ENCODE peak calls at places on chromosome 9, in eight cellular contexts. One of them, this sample, is unnamed.
A peak's percentile ranks its signal among the peaks of the same experiment; 100 is the strongest.

GRCh38 chr9:77651203-77651602 is 3.1 kb upstream of the GNA14 start:
- DNase-seq in heart right ventricle: no peak
- DNase-seq in tibial nerve: no peak
- DNase-seq in fibroblast of the aortic adventitia: no peak
- DNase-seq in left lung: no peak
- DNase-seq in upper lobe of right lung: no peak
- DNase-seq in epithelial cell of esophagus: no peak
- DNase-seq in heart left ventricle: no peak
- DNase-seq in this sample: no peak

GRCh38 chr9:21252727-21253547 is 13.1 kb upstream of the IFNA14 start:
- DNase-seq in heart right ventricle: no peak
- DNase-seq in tibial nerve: no peak
- DNase-seq in fibroblast of the aortic adventitia: peak; percentile 31
- DNase-seq in left lung: peak; percentile 47
- DNase-seq in upper lobe of right lung: peak; percentile 38
- DNase-seq in epithelial cell of esophagus: peak; percentile 45
- DNase-seq in heart left ventricle: peak; percentile 58
- DNase-seq in this sample: peak; percentile 40

GRCh38 chr9:116697341-116697740 is 10.2 kb downstream of the TRIM32 start:
- DNase-seq in heart right ventricle: no peak
- DNase-seq in tibial nerve: no peak
- DNase-seq in fibroblast of the aortic adventitia: peak; percentile 17
- DNase-seq in left lung: no peak
- DNase-seq in upper lobe of right lung: no peak
- DNase-seq in epithelial cell of esophagus: peak; percentile 46
- DNase-seq in heart left ventricle: no peak
- DNase-seq in this sample: no peak

GRCh38 chr9:74463825-74464224 is 33.3 kb upstream of the RORB start:
- DNase-seq in heart right ventricle: no peak
- DNase-seq in tibial nerve: no peak
- DNase-seq in fibroblast of the aortic adventitia: no peak
- DNase-seq in left lung: no peak
- DNase-seq in upper lobe of right lung: no peak
- DNase-seq in epithelial cell of esophagus: no peak
- DNase-seq in heart left ventricle: no peak
- DNase-seq in this sample: no peak

GRCh38 chr9:110197330-110198187 is 10.4 kb downstream of the C9orf152 start:
- DNase-seq in heart right ventricle: no peak
- DNase-seq in tibial nerve: no peak
- DNase-seq in fibroblast of the aortic adventitia: no peak
- DNase-seq in left lung: no peak
- DNase-seq in upper lobe of right lung: no peak
- DNase-seq in epithelial cell of esophagus: no peak
- DNase-seq in heart left ventricle: no peak
- DNase-seq in this sample: no peak

GRCh38 chr9:16883586-16883985 is 13.1 kb upstream of the BNC2 start:
- DNase-seq in heart right ventricle: no peak
- DNase-seq in tibial nerve: no peak
- DNase-seq in fibroblast of the aortic adventitia: no peak
- DNase-seq in left lung: no peak
- DNase-seq in upper lobe of right lung: no peak
- DNase-seq in epithelial cell of esophagus: no peak
- DNase-seq in heart left ventricle: no peak
- DNase-seq in this sample: no peak

GRCh38 chr9:135007601-135008000 is 79.9 kb upstream of the OLFM1 start:
- DNase-seq in heart right ventricle: no peak
- DNase-seq in tibial nerve: no peak
- DNase-seq in fibroblast of the aortic adventitia: no peak
- DNase-seq in left lung: no peak
- DNase-seq in upper lobe of right lung: peak; percentile 53
- DNase-seq in epithelial cell of esophagus: no peak
- DNase-seq in heart left ventricle: no peak
- DNase-seq in this sample: no peak

GRCh38 chr9:130304141-130304540 is 38.6 kb downstream of the HMCN2 start:
- DNase-seq in heart right ventricle: no peak
- DNase-seq in tibial nerve: no peak
- DNase-seq in fibroblast of the aortic adventitia: no peak
- DNase-seq in left lung: no peak
- DNase-seq in upper lobe of right lung: no peak
- DNase-seq in epithelial cell of esophagus: no peak
- DNase-seq in heart left ventricle: no peak
- DNase-seq in this sample: no peak

GRCh38 chr9:93028448-93029006 is 30.0 kb upstream of the SUSD3 start:
- DNase-seq in heart right ventricle: no peak
- DNase-seq in tibial nerve: no peak
- DNase-seq in fibroblast of the aortic adventitia: no peak
- DNase-seq in left lung: no peak
- DNase-seq in upper lobe of right lung: no peak
- DNase-seq in epithelial cell of esophagus: no peak
- DNase-seq in heart left ventricle: no peak
- DNase-seq in this sample: peak; percentile 82

GRCh38 chr9:109640232-109641078 is 139.5 kb upstream of the PALM2AKAP2 start:
- DNase-seq in heart right ventricle: peak; percentile 61
- DNase-seq in tibial nerve: no peak
- DNase-seq in fibroblast of the aortic adventitia: peak; percentile 6
- DNase-seq in left lung: peak; percentile 54
- DNase-seq in upper lobe of right lung: peak; percentile 68
- DNase-seq in epithelial cell of esophagus: peak; percentile 58
- DNase-seq in heart left ventricle: peak; percentile 78
- DNase-seq in this sample: peak; percentile 4

GRCh38 chr9:36149197-36149596 is 12.7 kb downstream of the GLIPR2 start:
- DNase-seq in heart right ventricle: no peak
- DNase-seq in tibial nerve: no peak
- DNase-seq in fibroblast of the aortic adventitia: peak; percentile 82
- DNase-seq in left lung: no peak
- DNase-seq in upper lobe of right lung: no peak
- DNase-seq in epithelial cell of esophagus: peak; percentile 17
- DNase-seq in heart left ventricle: no peak
- DNase-seq in this sample: no peak

GRCh38 chr9:76571288-76572204 is 112.6 kb downstream of the GCNT1 start:
- DNase-seq in heart right ventricle: peak; percentile 36
- DNase-seq in tibial nerve: no peak
- DNase-seq in fibroblast of the aortic adventitia: peak; percentile 53
- DNase-seq in left lung: no peak
- DNase-seq in upper lobe of right lung: peak; percentile 67
- DNase-seq in epithelial cell of esophagus: peak; percentile 15
- DNase-seq in heart left ventricle: peak; percentile 56
- DNase-seq in this sample: peak; percentile 66
- H3K4me3 ChIP-seq in heart right ventricle: peak overlapping the region; percentile 62
- H3K4me3 ChIP-seq in tibial nerve: peak overlapping the region; percentile 43
- H3K4me3 ChIP-seq in fibroblast of the aortic adventitia: peak overlapping the region; percentile 11
- H3K4me3 ChIP-seq in left lung: peak overlapping the region; percentile 40
- H3K4me3 ChIP-seq in upper lobe of right lung: peak overlapping the region; percentile 50
- H3K4me3 ChIP-seq in epithelial cell of esophagus: peak overlapping the region; percentile 40
- H3K4me3 ChIP-seq in heart left ventricle: peak overlapping the region; percentile 54
- H3K4me3 ChIP-seq in this sample: peak overlapping the region; percentile 49

DNA sequence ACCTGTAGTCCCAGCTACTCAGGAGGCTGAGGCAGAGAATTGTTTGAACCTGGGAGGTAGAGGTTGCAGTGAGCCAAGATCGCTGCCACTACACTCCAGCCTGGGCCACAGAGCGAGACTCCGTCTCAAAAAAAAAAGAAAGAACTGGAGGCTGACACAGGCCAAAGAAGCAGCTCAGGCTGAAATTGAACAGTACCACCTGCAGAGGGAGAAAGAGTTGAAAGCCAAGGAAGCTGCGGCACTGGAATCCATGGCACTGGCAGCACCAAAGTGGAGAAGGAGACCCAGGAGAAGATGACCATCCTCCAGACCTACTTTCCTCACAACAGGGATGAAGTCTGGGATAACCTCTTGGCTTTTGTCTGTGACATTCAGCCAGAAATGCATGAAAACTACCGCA is 11.3 kb upstream of the TMEM141 start:
- DNase-seq in heart right ventricle: no peak
- DNase-seq in tibial nerve: no peak
- DNase-seq in fibroblast of the aortic adventitia: no peak
- DNase-seq in left lung: no peak
- DNase-seq in upper lobe of right lung: no peak
- DNase-seq in epithelial cell of esophagus: no peak
- DNase-seq in heart left ventricle: no peak
- DNase-seq in this sample: no peak
- TF ChIP-seq CTCF in heart right ventricle: no peak
- TF ChIP-seq CTCF in tibial nerve: no peak
- TF ChIP-seq CTCF in fibroblast of the aortic adventitia: no peak
- TF ChIP-seq CTCF in left lung: no peak
- TF ChIP-seq CTCF in upper lobe of right lung: no peak
- TF ChIP-seq CTCF in epithelial cell of esophagus: peak; percentile 36
- TF ChIP-seq CTCF in heart left ventricle: no peak
- TF ChIP-seq CTCF in this sample: no peak

GRCh38 chr9:125141751-125142150 is 1.6 kb downstream of the SCAI start:
- DNase-seq in heart right ventricle: no peak
- DNase-seq in tibial nerve: no peak
- DNase-seq in fibroblast of the aortic adventitia: no peak
- DNase-seq in left lung: no peak
- DNase-seq in upper lobe of right lung: no peak
- DNase-seq in epithelial cell of esophagus: no peak
- DNase-seq in heart left ventricle: no peak
- DNase-seq in this sample: no peak

GRCh38 chr9:125140576-125140975 is 2.8 kb downstream of the SCAI start:
- DNase-seq in heart right ventricle: no peak
- DNase-seq in tibial nerve: no peak
- DNase-seq in fibroblast of the aortic adventitia: no peak
- DNase-seq in left lung: no peak
- DNase-seq in upper lobe of right lung: no peak
- DNase-seq in epithelial cell of esophagus: no peak
- DNase-seq in heart left ventricle: no peak
- DNase-seq in this sample: no peak

GRCh38 chr9:125141251-125141650 is 2.1 kb downstream of the SCAI start:
- DNase-seq in heart right ventricle: no peak
- DNase-seq in tibial nerve: no peak
- DNase-seq in fibroblast of the aortic adventitia: peak; percentile 33
- DNase-seq in left lung: no peak
- DNase-seq in upper lobe of right lung: no peak
- DNase-seq in epithelial cell of esophagus: peak; percentile 10
- DNase-seq in heart left ventricle: no peak
- DNase-seq in this sample: no peak

GRCh38 chr9:125143377-125144090 is at the start of gene SCAI:
- DNase-seq in heart right ventricle: peak; percentile 99
- DNase-seq in tibial nerve: peak; percentile 98
- DNase-seq in fibroblast of the aortic adventitia: peak; percentile 99
- DNase-seq in left lung: peak; percentile 99
- DNase-seq in upper lobe of right lung: peak; percentile 99
- DNase-seq in epithelial cell of esophagus: peak; percentile 100
- DNase-seq in heart left ventricle: peak; percentile 99
- DNase-seq in this sample: peak; percentile 100

DNA sequence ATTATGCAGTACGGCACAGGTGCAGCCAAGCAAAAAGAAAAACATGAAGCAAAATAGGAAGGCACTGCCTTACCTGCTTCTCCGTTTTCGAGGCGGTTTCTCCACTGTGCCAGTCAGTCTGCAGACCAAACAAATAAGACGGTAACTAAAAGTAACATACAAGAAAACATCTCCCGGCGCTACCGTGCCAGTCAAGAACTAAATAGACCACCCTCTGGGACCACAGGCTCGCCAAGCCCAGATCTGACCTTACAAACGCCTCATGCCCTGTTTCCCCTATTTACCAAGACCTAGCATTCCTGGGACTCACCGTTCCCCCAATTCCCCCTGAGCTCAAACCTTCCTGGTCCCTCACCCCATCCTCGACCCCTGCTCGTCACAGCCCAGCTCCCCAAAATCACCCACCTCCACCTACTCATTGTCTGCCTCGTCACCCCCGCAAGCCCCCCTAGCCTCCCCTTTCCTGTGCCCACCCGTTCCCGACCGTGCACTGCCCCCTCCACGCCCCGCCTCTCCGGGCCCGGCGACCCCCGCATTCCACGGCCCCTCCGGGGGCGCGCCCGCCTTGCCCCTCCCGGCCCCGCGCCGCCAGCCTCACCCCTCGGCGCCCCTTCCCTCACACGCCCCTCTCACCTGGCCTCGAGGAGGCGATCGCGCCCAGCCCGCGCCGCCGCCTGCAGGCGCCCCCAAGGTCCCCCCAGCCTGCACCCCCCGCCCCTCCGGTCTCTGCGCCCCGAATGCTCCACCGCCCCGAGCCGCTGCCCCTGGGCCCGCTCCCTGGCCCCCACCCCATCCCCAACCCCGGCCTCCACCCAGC is 560 bp downstream of the SCAI start:
- DNase-seq in heart right ventricle: peak; percentile 19
- DNase-seq in tibial nerve: no peak
- DNase-seq in fibroblast of the aortic adventitia: no peak
- DNase-seq in left lung: no peak
- DNase-seq in upper lobe of right lung: no peak
- DNase-seq in epithelial cell of esophagus: peak; percentile 11
- DNase-seq in heart left ventricle: peak; percentile 66
- DNase-seq in this sample: peak; percentile 29
- H3K4me3 ChIP-seq in heart right ventricle: peak overlapping the region; percentile 74
- H3K4me3 ChIP-seq in tibial nerve: peak overlapping the region; percentile 78
- H3K4me3 ChIP-seq in fibroblast of the aortic adventitia: peak overlapping the region; percentile 80
- H3K4me3 ChIP-seq in left lung: peak overlapping the region; percentile 58
- H3K4me3 ChIP-seq in upper lobe of right lung: peak overlapping the region; percentile 60
- H3K4me3 ChIP-seq in epithelial cell of esophagus: peak overlapping the region; percentile 69
- H3K4me3 ChIP-seq in heart left ventricle: peak overlapping the region; percentile 91
- H3K4me3 ChIP-seq in this sample: peak overlapping the region; percentile 87

GRCh38 chr9:7973123-7973522 is 173.5 kb upstream of the DMAC1 start:
- DNase-seq in heart right ventricle: no peak
- DNase-seq in tibial nerve: no peak
- DNase-seq in fibroblast of the aortic adventitia: no peak
- DNase-seq in left lung: no peak
- DNase-seq in upper lobe of right lung: no peak
- DNase-seq in epithelial cell of esophagus: no peak
- DNase-seq in heart left ventricle: no peak
- DNase-seq in this sample: no peak

GRCh38 chr9:7974335-7975005 is 174.9 kb upstream of the DMAC1 start:
- DNase-seq in heart right ventricle: no peak
- DNase-seq in tibial nerve: no peak
- DNase-seq in fibroblast of the aortic adventitia: no peak
- DNase-seq in left lung: no peak
- DNase-seq in upper lobe of right lung: no peak
- DNase-seq in epithelial cell of esophagus: no peak
- DNase-seq in heart left ventricle: no peak
- DNase-seq in this sample: peak; percentile 35

GRCh38 chr9:7976856-7977255 is 177.3 kb upstream of the DMAC1 start:
- DNase-seq in heart right ventricle: no peak
- DNase-seq in tibial nerve: no peak
- DNase-seq in fibroblast of the aortic adventitia: no peak
- DNase-seq in left lung: no peak
- DNase-seq in upper lobe of right lung: no peak
- DNase-seq in epithelial cell of esophagus: no peak
- DNase-seq in heart left ventricle: no peak
- DNase-seq in this sample: no peak

GRCh38 chr9:7977586-7977985 is 178.0 kb upstream of the DMAC1 start:
- DNase-seq in heart right ventricle: no peak
- DNase-seq in tibial nerve: no peak
- DNase-seq in fibroblast of the aortic adventitia: no peak
- DNase-seq in left lung: no peak
- DNase-seq in upper lobe of right lung: no peak
- DNase-seq in epithelial cell of esophagus: no peak
- DNase-seq in heart left ventricle: no peak
- DNase-seq in this sample: no peak

DNA sequence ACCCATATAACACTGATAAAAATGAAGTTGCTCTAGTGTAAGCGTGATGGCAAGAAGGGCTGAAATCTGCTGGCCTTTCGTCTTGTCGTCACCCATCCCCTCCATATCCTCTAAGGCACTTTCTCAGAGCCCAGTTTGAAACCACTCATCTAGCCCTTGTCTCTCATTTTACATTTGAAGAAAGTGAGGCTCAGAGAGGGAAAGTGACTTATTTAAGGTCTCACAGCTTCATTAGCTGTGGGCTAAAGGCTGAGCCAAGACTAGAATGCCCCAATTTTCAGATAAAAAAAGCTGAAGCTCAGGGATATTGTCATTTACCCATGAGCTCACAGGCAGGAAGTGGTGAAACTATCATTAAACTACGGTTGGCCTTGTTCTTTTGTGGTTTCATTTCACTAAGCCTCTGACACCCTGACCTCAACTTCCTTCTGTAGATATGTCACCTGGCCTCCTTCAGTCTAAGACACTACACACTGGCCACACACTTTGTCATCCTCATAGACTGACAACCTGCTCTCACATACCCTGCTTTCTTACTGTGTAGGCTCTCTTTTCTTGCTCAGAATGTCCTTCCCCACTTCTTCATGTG is 176.7 kb upstream of the DMAC1 start:
- DNase-seq in heart right ventricle: no peak
- DNase-seq in tibial nerve: no peak
- DNase-seq in fibroblast of the aortic adventitia: no peak
- DNase-seq in left lung: no peak
- DNase-seq in upper lobe of right lung: no peak
- DNase-seq in epithelial cell of esophagus: no peak
- DNase-seq in heart left ventricle: no peak
- DNase-seq in this sample: peak; percentile 90
- TF ChIP-seq CTCF in heart right ventricle: no peak
- TF ChIP-seq CTCF in tibial nerve: no peak
- TF ChIP-seq CTCF in fibroblast of the aortic adventitia: no peak
- TF ChIP-seq CTCF in left lung: no peak
- TF ChIP-seq CTCF in upper lobe of right lung: no peak
- TF ChIP-seq CTCF in epithelial cell of esophagus: no peak
- TF ChIP-seq CTCF in heart left ventricle: no peak
- TF ChIP-seq CTCF in this sample: no peak

This sample was measured in GM12865.